ENCODE peak calls at places on chromosomes 3 and 15, in ten cellular contexts. One of them, this sample, is unnamed.

GRCh38 chr3:141383555-141384129 is 15.3 kb downstream of the ZBTB38 start:
- DNase-seq in upper lobe of right lung: no peak
- DNase-seq in PC-3: no peak
- DNase-seq in HFF-Myc: no peak
- DNase-seq in activated effector memory CD4-positive, alpha-beta T cell treated with Interleukin-2 at 50 U/mL for 16 hours: no peak
- DNase-seq in stimulated activated CD4-positive, alpha-beta T cell treated with anti-CD3 and anti-CD28 coated beads, Interleukin-1b, Interleukin-23, amount 100 ng/mL, for 1 hour: no peak
- DNase-seq in GM12891: no peak
- DNase-seq in T-helper 2 cell: no peak
- DNase-seq in AG20443: no peak
- DNase-seq in H1: no peak
- DNase-seq in this sample: no peak

GRCh38 chr3:139302084-139302800 is 41.6 kb upstream of the MRPS22 start:
- DNase-seq in H1: no peak
- DNase-seq in GM12891: no peak
- DNase-seq in upper lobe of right lung: no peak
- DNase-seq in T-helper 2 cell: no peak
- DNase-seq in PC-3: peak; percentile 94
- DNase-seq in stimulated activated CD4-positive, alpha-beta T cell treated with anti-CD3 and anti-CD28 coated beads, Interleukin-1b, Interleukin-23, amount 100 ng/mL, for 1 hour: no peak
- DNase-seq in activated effector memory CD4-positive, alpha-beta T cell treated with Interleukin-2 at 50 U/mL for 16 hours: no peak
- DNase-seq in HFF-Myc: peak; percentile 100
- DNase-seq in AG20443: peak; percentile 95
- DNase-seq in this sample: peak; percentile 77

GRCh38 chr15:38354321-38354929 is 99.5 kb upstream of the FAM98B start:
- DNase-seq in HFF-Myc: peak; percentile 25
- DNase-seq in PC-3: peak; percentile 87
- DNase-seq in H1: no peak
- DNase-seq in upper lobe of right lung: no peak
- DNase-seq in stimulated activated CD4-positive, alpha-beta T cell treated with anti-CD3 and anti-CD28 coated beads, Interleukin-1b, Interleukin-23, amount 100 ng/mL, for 1 hour: peak; percentile 22
- DNase-seq in T-helper 2 cell: peak; percentile 26
- DNase-seq in AG20443: peak; percentile 47
- DNase-seq in GM12891: no peak
- DNase-seq in activated effector memory CD4-positive, alpha-beta T cell treated with Interleukin-2 at 50 U/mL for 16 hours: peak; percentile 19
- DNase-seq in this sample: peak; percentile 76

GRCh38 chr15:39239562-39239961 is 341.3 kb upstream of the THBS1 start:
- DNase-seq in GM12891: no peak
- DNase-seq in PC-3: peak; percentile 91
- DNase-seq in H1: no peak
- DNase-seq in stimulated activated CD4-positive, alpha-beta T cell treated with anti-CD3 and anti-CD28 coated beads, Interleukin-1b, Interleukin-23, amount 100 ng/mL, for 1 hour: no peak
- DNase-seq in AG20443: no peak
- DNase-seq in T-helper 2 cell: no peak
- DNase-seq in activated effector memory CD4-positive, alpha-beta T cell treated with Interleukin-2 at 50 U/mL for 16 hours: no peak
- DNase-seq in HFF-Myc: no peak
- DNase-seq in upper lobe of right lung: no peak
- DNase-seq in this sample: no peak

GRCh38 chr3:76997733-76998132 is 42.2 kb upstream of the ROBO2 start:
- DNase-seq in upper lobe of right lung: no peak
- DNase-seq in PC-3: no peak
- DNase-seq in GM12891: no peak
- DNase-seq in AG20443: no peak
- DNase-seq in stimulated activated CD4-positive, alpha-beta T cell treated with anti-CD3 and anti-CD28 coated beads, Interleukin-1b, Interleukin-23, amount 100 ng/mL, for 1 hour: no peak
- DNase-seq in H1: no peak
- DNase-seq in HFF-Myc: no peak
- DNase-seq in T-helper 2 cell: no peak
- DNase-seq in activated effector memory CD4-positive, alpha-beta T cell treated with Interleukin-2 at 50 U/mL for 16 hours: no peak
- DNase-seq in this sample: no peak

GRCh38 chr3:163785693-163786092 is 1292.6 kb downstream of the SI start:
- DNase-seq in H1: no peak
- DNase-seq in HFF-Myc: no peak
- DNase-seq in upper lobe of right lung: no peak
- DNase-seq in AG20443: no peak
- DNase-seq in stimulated activated CD4-positive, alpha-beta T cell treated with anti-CD3 and anti-CD28 coated beads, Interleukin-1b, Interleukin-23, amount 100 ng/mL, for 1 hour: no peak
- DNase-seq in PC-3: peak; percentile 51
- DNase-seq in GM12891: no peak
- DNase-seq in T-helper 2 cell: no peak
- DNase-seq in activated effector memory CD4-positive, alpha-beta T cell treated with Interleukin-2 at 50 U/mL for 16 hours: no peak
- DNase-seq in this sample: peak; percentile 36

GRCh38 chr3:64765951-64766350 is 78.2 kb upstream of the ADAMTS9 start:
- DNase-seq in upper lobe of right lung: no peak
- DNase-seq in stimulated activated CD4-positive, alpha-beta T cell treated with anti-CD3 and anti-CD28 coated beads, Interleukin-1b, Interleukin-23, amount 100 ng/mL, for 1 hour: no peak
- DNase-seq in HFF-Myc: no peak
- DNase-seq in GM12891: no peak
- DNase-seq in T-helper 2 cell: no peak
- DNase-seq in activated effector memory CD4-positive, alpha-beta T cell treated with Interleukin-2 at 50 U/mL for 16 hours: no peak
- DNase-seq in AG20443: no peak
- DNase-seq in H1: no peak
- DNase-seq in PC-3: no peak
- DNase-seq in this sample: no peak

GRCh38 chr15:84402856-84403608 is 167.5 kb downstream of the GOLGA6L4 start:
- DNase-seq in T-helper 2 cell: no peak
- DNase-seq in activated effector memory CD4-positive, alpha-beta T cell treated with Interleukin-2 at 50 U/mL for 16 hours: no peak
- DNase-seq in GM12891: no peak
- DNase-seq in PC-3: no peak
- DNase-seq in upper lobe of right lung: peak; percentile 46
- DNase-seq in AG20443: no peak
- DNase-seq in HFF-Myc: no peak
- DNase-seq in H1: no peak
- DNase-seq in stimulated activated CD4-positive, alpha-beta T cell treated with anti-CD3 and anti-CD28 coated beads, Interleukin-1b, Interleukin-23, amount 100 ng/mL, for 1 hour: no peak
- DNase-seq in this sample: no peak

GRCh38 chr3:192577271-192577670 is 150.1 kb downstream of the FGF12 start:
- DNase-seq in GM12891: no peak
- DNase-seq in activated effector memory CD4-positive, alpha-beta T cell treated with Interleukin-2 at 50 U/mL for 16 hours: no peak
- DNase-seq in upper lobe of right lung: no peak
- DNase-seq in H1: no peak
- DNase-seq in AG20443: no peak
- DNase-seq in stimulated activated CD4-positive, alpha-beta T cell treated with anti-CD3 and anti-CD28 coated beads, Interleukin-1b, Interleukin-23, amount 100 ng/mL, for 1 hour: no peak
- DNase-seq in PC-3: no peak
- DNase-seq in HFF-Myc: no peak
- DNase-seq in T-helper 2 cell: no peak
- DNase-seq in this sample: no peak

GRCh38 chr3:127105587-127105986 is 87.3 kb upstream of the PRR23E start:
- DNase-seq in H1: no peak
- DNase-seq in HFF-Myc: no peak
- DNase-seq in stimulated activated CD4-positive, alpha-beta T cell treated with anti-CD3 and anti-CD28 coated beads, Interleukin-1b, Interleukin-23, amount 100 ng/mL, for 1 hour: no peak
- DNase-seq in T-helper 2 cell: no peak
- DNase-seq in GM12891: no peak
- DNase-seq in upper lobe of right lung: no peak
- DNase-seq in PC-3: no peak
- DNase-seq in activated effector memory CD4-positive, alpha-beta T cell treated with Interleukin-2 at 50 U/mL for 16 hours: no peak
- DNase-seq in AG20443: no peak
- DNase-seq in this sample: no peak

GRCh38 chr3:182259579-182259978 is 533.7 kb upstream of the ATP11B start:
- DNase-seq in HFF-Myc: no peak
- DNase-seq in activated effector memory CD4-positive, alpha-beta T cell treated with Interleukin-2 at 50 U/mL for 16 hours: no peak
- DNase-seq in upper lobe of right lung: no peak
- DNase-seq in T-helper 2 cell: no peak
- DNase-seq in AG20443: no peak
- DNase-seq in GM12891: no peak
- DNase-seq in H1: no peak
- DNase-seq in stimulated activated CD4-positive, alpha-beta T cell treated with anti-CD3 and anti-CD28 coated beads, Interleukin-1b, Interleukin-23, amount 100 ng/mL, for 1 hour: no peak
- DNase-seq in PC-3: no peak
- DNase-seq in this sample: no peak

GRCh38 chr3:151772825-151773480 is 39.2 kb downstream of the AADACL2 start:
- DNase-seq in GM12891: no peak
- DNase-seq in AG20443: no peak
- DNase-seq in stimulated activated CD4-positive, alpha-beta T cell treated with anti-CD3 and anti-CD28 coated beads, Interleukin-1b, Interleukin-23, amount 100 ng/mL, for 1 hour: no peak
- DNase-seq in activated effector memory CD4-positive, alpha-beta T cell treated with Interleukin-2 at 50 U/mL for 16 hours: no peak
- DNase-seq in T-helper 2 cell: no peak
- DNase-seq in PC-3: no peak
- DNase-seq in upper lobe of right lung: no peak
- DNase-seq in HFF-Myc: no peak
- DNase-seq in H1: no peak
- DNase-seq in this sample: no peak

GRCh38 chr3:270688-271087 is 74.1 kb downstream of the CHL1 start:
- DNase-seq in AG20443: no peak
- DNase-seq in HFF-Myc: no peak
- DNase-seq in H1: no peak
- DNase-seq in activated effector memory CD4-positive, alpha-beta T cell treated with Interleukin-2 at 50 U/mL for 16 hours: no peak
- DNase-seq in stimulated activated CD4-positive, alpha-beta T cell treated with anti-CD3 and anti-CD28 coated beads, Interleukin-1b, Interleukin-23, amount 100 ng/mL, for 1 hour: no peak
- DNase-seq in GM12891: no peak
- DNase-seq in T-helper 2 cell: no peak
- DNase-seq in PC-3: no peak
- DNase-seq in upper lobe of right lung: no peak
- DNase-seq in this sample: no peak

GRCh38 chr3:138914870-138915502 is 32.0 kb downstream of the FOXL2 start:
- DNase-seq in H1: no peak
- DNase-seq in HFF-Myc: no peak
- DNase-seq in upper lobe of right lung: no peak
- DNase-seq in AG20443: peak; percentile 45
- DNase-seq in stimulated activated CD4-positive, alpha-beta T cell treated with anti-CD3 and anti-CD28 coated beads, Interleukin-1b, Interleukin-23, amount 100 ng/mL, for 1 hour: no peak
- DNase-seq in T-helper 2 cell: no peak
- DNase-seq in PC-3: peak; percentile 85
- DNase-seq in GM12891: no peak
- DNase-seq in activated effector memory CD4-positive, alpha-beta T cell treated with Interleukin-2 at 50 U/mL for 16 hours: no peak
- DNase-seq in this sample: peak; percentile 73

GRCh38 chr3:31066999-31067398 is 172.5 kb upstream of the GADL1 start:
- DNase-seq in AG20443: peak; percentile 85
- DNase-seq in activated effector memory CD4-positive, alpha-beta T cell treated with Interleukin-2 at 50 U/mL for 16 hours: no peak
- DNase-seq in stimulated activated CD4-positive, alpha-beta T cell treated with anti-CD3 and anti-CD28 coated beads, Interleukin-1b, Interleukin-23, amount 100 ng/mL, for 1 hour: no peak
- DNase-seq in PC-3: peak; percentile 96
- DNase-seq in H1: no peak
- DNase-seq in GM12891: no peak
- DNase-seq in T-helper 2 cell: no peak
- DNase-seq in upper lobe of right lung: no peak
- DNase-seq in HFF-Myc: peak; percentile 93
- DNase-seq in this sample: peak; percentile 76

GRCh38 chr3:146664403-146664802 is 59.3 kb upstream of the PLSCR5 start:
- DNase-seq in HFF-Myc: no peak
- DNase-seq in AG20443: no peak
- DNase-seq in GM12891: no peak
- DNase-seq in H1: no peak
- DNase-seq in stimulated activated CD4-positive, alpha-beta T cell treated with anti-CD3 and anti-CD28 coated beads, Interleukin-1b, Interleukin-23, amount 100 ng/mL, for 1 hour: no peak
- DNase-seq in T-helper 2 cell: no peak
- DNase-seq in PC-3: peak; percentile 0
- DNase-seq in upper lobe of right lung: no peak
- DNase-seq in activated effector memory CD4-positive, alpha-beta T cell treated with Interleukin-2 at 50 U/mL for 16 hours: no peak
- DNase-seq in this sample: no peak

GRCh38 chr3:149340310-149340933 is 7.0 kb upstream of the TM4SF18 start:
- DNase-seq in stimulated activated CD4-positive, alpha-beta T cell treated with anti-CD3 and anti-CD28 coated beads, Interleukin-1b, Interleukin-23, amount 100 ng/mL, for 1 hour: no peak
- DNase-seq in GM12891: no peak
- DNase-seq in AG20443: no peak
- DNase-seq in upper lobe of right lung: no peak
- DNase-seq in H1: no peak
- DNase-seq in PC-3: peak; percentile 86
- DNase-seq in HFF-Myc: no peak
- DNase-seq in activated effector memory CD4-positive, alpha-beta T cell treated with Interleukin-2 at 50 U/mL for 16 hours: no peak
- DNase-seq in T-helper 2 cell: no peak
- DNase-seq in this sample: no peak

GRCh38 chr3:89186446-89186845 is 79.0 kb downstream of the EPHA3 start:
- DNase-seq in AG20443: no peak
- DNase-seq in HFF-Myc: no peak
- DNase-seq in H1: no peak
- DNase-seq in T-helper 2 cell: no peak
- DNase-seq in GM12891: no peak
- DNase-seq in activated effector memory CD4-positive, alpha-beta T cell treated with Interleukin-2 at 50 U/mL for 16 hours: no peak
- DNase-seq in stimulated activated CD4-positive, alpha-beta T cell treated with anti-CD3 and anti-CD28 coated beads, Interleukin-1b, Interleukin-23, amount 100 ng/mL, for 1 hour: no peak
- DNase-seq in PC-3: no peak
- DNase-seq in upper lobe of right lung: no peak
- DNase-seq in this sample: no peak

GRCh38 chr3:152211655-152212054 is 57.1 kb upstream of the MBNL1 start:
- DNase-seq in activated effector memory CD4-positive, alpha-beta T cell treated with Interleukin-2 at 50 U/mL for 16 hours: no peak
- DNase-seq in AG20443: no peak
- DNase-seq in H1: no peak
- DNase-seq in PC-3: peak; percentile 65
- DNase-seq in GM12891: no peak
- DNase-seq in upper lobe of right lung: no peak
- DNase-seq in stimulated activated CD4-positive, alpha-beta T cell treated with anti-CD3 and anti-CD28 coated beads, Interleukin-1b, Interleukin-23, amount 100 ng/mL, for 1 hour: no peak
- DNase-seq in T-helper 2 cell: no peak
- DNase-seq in HFF-Myc: no peak
- DNase-seq in this sample: no peak

GRCh38 chr3:62027231-62027630 is 346.1 kb downstream of the FEZF2 start:
- DNase-seq in PC-3: no peak
- DNase-seq in upper lobe of right lung: no peak
- DNase-seq in HFF-Myc: no peak
- DNase-seq in AG20443: no peak
- DNase-seq in activated effector memory CD4-positive, alpha-beta T cell treated with Interleukin-2 at 50 U/mL for 16 hours: no peak
- DNase-seq in GM12891: no peak
- DNase-seq in H1: no peak
- DNase-seq in T-helper 2 cell: no peak
- DNase-seq in stimulated activated CD4-positive, alpha-beta T cell treated with anti-CD3 and anti-CD28 coated beads, Interleukin-1b, Interleukin-23, amount 100 ng/mL, for 1 hour: no peak
- DNase-seq in this sample: no peak

GRCh38 chr3:184748219-184749135 is 36.6 kb upstream of the MAGEF1 start:
- DNase-seq in AG20443: peak; percentile 51
- DNase-seq in stimulated activated CD4-positive, alpha-beta T cell treated with anti-CD3 and anti-CD28 coated beads, Interleukin-1b, Interleukin-23, amount 100 ng/mL, for 1 hour: no peak
- DNase-seq in GM12891: no peak
- DNase-seq in T-helper 2 cell: no peak
- DNase-seq in upper lobe of right lung: no peak
- DNase-seq in H1: no peak
- DNase-seq in PC-3: peak; percentile 70
- DNase-seq in activated effector memory CD4-positive, alpha-beta T cell treated with Interleukin-2 at 50 U/mL for 16 hours: no peak
- DNase-seq in HFF-Myc: no peak
- DNase-seq in this sample: peak; percentile 70

GRCh38 chr3:119990888-119991287 is 103.4 kb downstream of the GSK3B start:
- DNase-seq in HFF-Myc: no peak
- DNase-seq in T-helper 2 cell: no peak
- DNase-seq in AG20443: peak; percentile 22
- DNase-seq in H1: no peak
- DNase-seq in GM12891: no peak
- DNase-seq in activated effector memory CD4-positive, alpha-beta T cell treated with Interleukin-2 at 50 U/mL for 16 hours: no peak
- DNase-seq in PC-3: peak; percentile 37
- DNase-seq in stimulated activated CD4-positive, alpha-beta T cell treated with anti-CD3 and anti-CD28 coated beads, Interleukin-1b, Interleukin-23, amount 100 ng/mL, for 1 hour: no peak
- DNase-seq in upper lobe of right lung: no peak
- DNase-seq in this sample: no peak

GRCh38 chr15:84752195-84752594 is 3.8 kb downstream of the ZNF592 start:
- DNase-seq in H1: no peak
- DNase-seq in T-helper 2 cell: no peak
- DNase-seq in GM12891: no peak
- DNase-seq in HFF-Myc: no peak
- DNase-seq in AG20443: no peak
- DNase-seq in activated effector memory CD4-positive, alpha-beta T cell treated with Interleukin-2 at 50 U/mL for 16 hours: no peak
- DNase-seq in stimulated activated CD4-positive, alpha-beta T cell treated with anti-CD3 and anti-CD28 coated beads, Interleukin-1b, Interleukin-23, amount 100 ng/mL, for 1 hour: no peak
- DNase-seq in PC-3: no peak
- DNase-seq in upper lobe of right lung: no peak
- DNase-seq in this sample: no peak

GRCh38 chr3:128432898-128433629 is 33.6 kb downstream of the DNAJB8 start:
- DNase-seq in activated effector memory CD4-positive, alpha-beta T cell treated with Interleukin-2 at 50 U/mL for 16 hours: no peak
- DNase-seq in stimulated activated CD4-positive, alpha-beta T cell treated with anti-CD3 and anti-CD28 coated beads, Interleukin-1b, Interleukin-23, amount 100 ng/mL, for 1 hour: no peak
- DNase-seq in upper lobe of right lung: no peak
- DNase-seq in T-helper 2 cell: no peak
- DNase-seq in H1: no peak
- DNase-seq in GM12891: no peak
- DNase-seq in PC-3: peak; percentile 9
- DNase-seq in HFF-Myc: no peak
- DNase-seq in AG20443: peak; percentile 67
- DNase-seq in this sample: peak; percentile 51

GRCh38 chr3:9809615-9810356 is at the start of gene TTLL3:
- DNase-seq in stimulated activated CD4-positive, alpha-beta T cell treated with anti-CD3 and anti-CD28 coated beads, Interleukin-1b, Interleukin-23, amount 100 ng/mL, for 1 hour: no peak
- DNase-seq in PC-3: peak; percentile 60
- DNase-seq in upper lobe of right lung: peak; percentile 91
- DNase-seq in H1: no peak
- DNase-seq in T-helper 2 cell: no peak
- DNase-seq in HFF-Myc: no peak
- DNase-seq in AG20443: peak; percentile 92
- DNase-seq in activated effector memory CD4-positive, alpha-beta T cell treated with Interleukin-2 at 50 U/mL for 16 hours: peak; percentile 33
- DNase-seq in GM12891: peak; percentile 62
- DNase-seq in this sample: peak; percentile 83

GRCh38 chr15:71274448-71274798 is 159.2 kb downstream of the THSD4 start:
- DNase-seq in HFF-Myc: no peak
- DNase-seq in H1: no peak
- DNase-seq in GM12891: no peak
- DNase-seq in upper lobe of right lung: no peak
- DNase-seq in T-helper 2 cell: no peak
- DNase-seq in AG20443: no peak
- DNase-seq in stimulated activated CD4-positive, alpha-beta T cell treated with anti-CD3 and anti-CD28 coated beads, Interleukin-1b, Interleukin-23, amount 100 ng/mL, for 1 hour: no peak
- DNase-seq in PC-3: no peak
- DNase-seq in activated effector memory CD4-positive, alpha-beta T cell treated with Interleukin-2 at 50 U/mL for 16 hours: no peak
- DNase-seq in this sample: no peak

GRCh38 chr15:39786444-39787056 is 3.9 kb upstream of the FSIP1 start:
- DNase-seq in upper lobe of right lung: no peak
- DNase-seq in T-helper 2 cell: no peak
- DNase-seq in HFF-Myc: peak; percentile 53
- DNase-seq in activated effector memory CD4-positive, alpha-beta T cell treated with Interleukin-2 at 50 U/mL for 16 hours: no peak
- DNase-seq in H1: no peak
- DNase-seq in PC-3: peak; percentile 83
- DNase-seq in stimulated activated CD4-positive, alpha-beta T cell treated with anti-CD3 and anti-CD28 coated beads, Interleukin-1b, Interleukin-23, amount 100 ng/mL, for 1 hour: no peak
- DNase-seq in AG20443: peak; percentile 39
- DNase-seq in GM12891: no peak
- DNase-seq in this sample: peak; percentile 62

GRCh38 chr3:42014949-42015533 is 53.1 kb upstream of the ULK4 start:
- DNase-seq in AG20443: peak; percentile 46
- DNase-seq in stimulated activated CD4-positive, alpha-beta T cell treated with anti-CD3 and anti-CD28 coated beads, Interleukin-1b, Interleukin-23, amount 100 ng/mL, for 1 hour: no peak
- DNase-seq in T-helper 2 cell: no peak
- DNase-seq in activated effector memory CD4-positive, alpha-beta T cell treated with Interleukin-2 at 50 U/mL for 16 hours: no peak
- DNase-seq in H1: no peak
- DNase-seq in PC-3: no peak
- DNase-seq in HFF-Myc: no peak
- DNase-seq in upper lobe of right lung: no peak
- DNase-seq in GM12891: no peak
- DNase-seq in this sample: no peak

This sample was measured in hepatocyte.